ENCODE peak calls at places on chromosomes 13 and 19, in ten cellular contexts. J is A549, E is AG04450, U is fibroblast of lung, F is SK-N-SH, X is IMR-90, H is mammary epithelial cell, T is brain microvascular endothelial cell, I is PC-3, L is ovary. O is an unnamed sample.

GRCh38 chr13:114118086-114118762 is 14.2 kb downstream of the RASA3 start:
- DNase-seq in J (peak), E (no peak), U (no peak), F (no peak), X (no peak), H (no peak), T (peak), I (no peak), L (no peak), O (no peak)

GRCh38 chr19:2167896-2168618 is 4.3 kb downstream of the DOT1L start:
- DNase-seq in J (peak), E (no peak), U (peak), F (no peak), X (peak), H (peak), T (no peak), I (peak), L (no peak), O (peak)

GRCh38 chr19:13396256-13397080 is 109.8 kb downstream of the CACNA1A start:
- DNase-seq in J (peak), E (peak), U (peak), F (no peak), X (peak), H (peak), T (peak), I (peak), L (no peak), O (peak)

GRCh38 chr13:38880397-38880796 is 110.2 kb downstream of the STOML3 start:
- DNase-seq in J (no peak), E (no peak), U (no peak), F (no peak), X (no peak), H (no peak), T (no peak), I (no peak), L (no peak), O (no peak)

GRCh38 chr13:92187378-92187989 is 789.1 kb downstream of the GPC5 start:
- DNase-seq in J (peak), E (no peak), U (peak), F (peak), X (peak), H (peak), T (peak), I (peak), L (no peak), O (peak)

GRCh38 chr19:4732680-4733114 is 9.1 kb upstream of the DPP9 start:
- DNase-seq in J (peak), E (peak), U (peak), F (peak), X (peak), H (peak), T (no peak), I (peak), L (no peak), O (peak)

GRCh38 chr19:15337202-15337601 is 4.9 kb upstream of the BRD4 start:
- DNase-seq in J (no peak), E (no peak), U (peak), F (no peak), X (peak), H (no peak), T (peak), I (peak), L (no peak), O (peak)

GRCh38 chr19:19110410-19111137 is 27.7 kb downstream of the TMEM161A start:
- DNase-seq in J (peak), E (no peak), U (peak), F (peak), X (no peak), H (no peak), T (peak), I (no peak), L (peak), O (peak)

GRCh38 chr13:99053636-99054233 is 75.9 kb upstream of the DOCK9 start:
- DNase-seq in J (no peak), E (no peak), U (no peak), F (no peak), X (no peak), H (no peak), T (no peak), I (no peak), L (no peak), O (no peak)

GRCh38 chr13:80132741-80133601 is 208.0 kb downstream of the SPRY2 start:
- DNase-seq in J (peak), E (no peak), U (peak), F (peak), X (peak), H (peak), T (peak), I (peak), L (peak), O (peak)

GRCh38 chr19:12374026-12374425 is 8.5 kb upstream of the ZNF442 start:
- DNase-seq in J (no peak), E (no peak), U (no peak), F (no peak), X (no peak), H (no peak), T (no peak), I (no peak), L (no peak), O (no peak)

GRCh38 chr19:369256-369655 is 24.7 kb upstream of the MIER2 start:
- DNase-seq in J (no peak), E (no peak), U (no peak), F (no peak), X (no peak), H (no peak), T (no peak), I (no peak), L (peak), O (no peak)

GRCh38 chr19:6023936-6024335 is 46.0 kb upstream of the RANBP3 start:
- DNase-seq in J (no peak), E (no peak), U (no peak), F (no peak), X (no peak), H (no peak), T (no peak), I (no peak), L (no peak), O (no peak)

GRCh38 chr19:41175825-41176734 is 16.9 kb upstream of the CYP2S1 start:
- DNase-seq in J (peak), E (peak), U (peak), F (no peak), X (peak), H (peak), T (peak), I (peak), L (peak), O (peak)

GRCh38 chr13:54945978-54946377 is 1917.4 kb downstream of the OLFM4 start:
- DNase-seq in J (no peak), E (no peak), U (no peak), F (no peak), X (no peak), H (no peak), T (no peak), I (no peak), L (no peak), O (no peak)

GRCh38 chr13:31056650-31057275 is 104.9 kb downstream of the HSPH1 start:
- DNase-seq in J (no peak), E (no peak), U (no peak), F (peak), X (peak), H (no peak), T (no peak), I (no peak), L (peak), O (no peak)

GRCh38 chr13:76425930-76426329 is 460.3 kb downstream of the KCTD12 start:
- DNase-seq in J (no peak), E (peak), U (peak), F (no peak), X (peak), H (no peak), T (peak), I (peak), L (no peak), O (peak)

GRCh38 chr13:45180713-45181601 is 19.9 kb downstream of the KCTD4 start:
- DNase-seq in J (no peak), E (no peak), U (peak), F (no peak), X (peak), H (no peak), T (no peak), I (peak), L (no peak), O (no peak)

GRCh38 chr13:37657134-37657533 is 58.6 kb upstream of the POSTN start:
- DNase-seq in J (peak), E (no peak), U (peak), F (no peak), X (peak), H (peak), T (peak), I (peak), L (no peak), O (peak)

GRCh38 chr13:24263652-24264051 is 45.7 kb upstream of the C1QTNF9 start:
- DNase-seq in J (no peak), E (peak), U (peak), F (no peak), X (peak), H (no peak), T (peak), I (no peak), L (no peak), O (peak)

GRCh38 chr19:46022431-46023310 is at the start of gene PGLYRP1:
- DNase-seq in J (no peak), E (no peak), U (no peak), F (no peak), X (no peak), H (no peak), T (no peak), I (no peak), L (no peak), O (no peak)

GRCh38 chr13:30895773-30896172 is 10.3 kb upstream of the MEDAG start:
- DNase-seq in J (no peak), E (peak), U (peak), F (no peak), X (peak), H (peak), T (peak), I (no peak), L (peak), O (peak)

GRCh38 chr19:46692918-46693722 is 23.8 kb downstream of the PRKD2 start:
- DNase-seq in J (no peak), E (no peak), U (no peak), F (peak), X (no peak), H (peak), T (no peak), I (peak), L (no peak), O (no peak)

GRCh38 chr19:14149509-14149994 is 13.2 kb upstream of the ASF1B start:
- DNase-seq in J (no peak), E (no peak), U (peak), F (peak), X (no peak), H (no peak), T (no peak), I (no peak), L (peak), O (no peak)

GRCh38 chr13:92959790-92960189 is 266.8 kb upstream of the GPC6 start:
- DNase-seq in J (no peak), E (no peak), U (no peak), F (no peak), X (no peak), H (no peak), T (no peak), I (no peak), L (no peak), O (no peak)

GRCh38 chr19:18948075-18948975 is 7.3 kb upstream of the HOMER3 start:
- DNase-seq in J (no peak), E (no peak), U (no peak), F (no peak), X (no peak), H (peak), T (no peak), I (peak), L (no peak), O (no peak)

GRCh38 chr13:94330552-94331071 is 148.9 kb downstream of the DCT start:
- DNase-seq in J (no peak), E (no peak), U (no peak), F (no peak), X (no peak), H (peak), T (no peak), I (no peak), L (no peak), O (no peak)

GRCh38 chr13:34731486-34731885 is 210.6 kb upstream of the NBEA start:
- DNase-seq in J (no peak), E (no peak), U (peak), F (no peak), X (no peak), H (peak), T (no peak), I (no peak), L (no peak), O (peak)

GRCh38 chr13:72112216-72112615 is 245.2 kb upstream of the DACH1 start:
- DNase-seq in J (no peak), E (no peak), U (no peak), F (no peak), X (no peak), H (peak), T (no peak), I (no peak), L (no peak), O (no peak)

GRCh38 chr19:42076375-42076944 is 494 bp downstream of the ZNF574 start:
- DNase-seq in J (no peak), E (no peak), U (no peak), F (no peak), X (no peak), H (no peak), T (no peak), I (peak), L (no peak), O (no peak)

GRCh38 chr13:76822691-76823267 is 63.4 kb downstream of the KCTD12 start:
- DNase-seq in J (peak), E (no peak), U (peak), F (no peak), X (peak), H (peak), T (no peak), I (peak), L (no peak), O (no peak)

GRCh38 chr19:15299568-15300409 is 32.5 kb downstream of the BRD4 start:
- DNase-seq in J (no peak), E (peak), U (peak), F (no peak), X (peak), H (no peak), T (peak), I (no peak), L (no peak), O (no peak)

GRCh38 chr19:46081928-46082727 is 41.3 kb upstream of the IGFL4 start:
- DNase-seq in J (peak), E (no peak), U (peak), F (peak), X (peak), H (peak), T (peak), I (peak), L (no peak), O (peak)

GRCh38 chr19:44974809-44975347 is 19.7 kb downstream of the CLPTM1 start:
- DNase-seq in J (no peak), E (no peak), U (no peak), F (no peak), X (no peak), H (no peak), T (no peak), I (no peak), L (no peak), O (no peak)

GRCh38 chr19:2042485-2043268 is 8.4 kb downstream of the MKNK2 start:
- DNase-seq in J (no peak), E (no peak), U (no peak), F (no peak), X (no peak), H (no peak), T (no peak), I (no peak), L (peak), O (no peak)

GRCh38 chr19:33375760-33376159 is 2.3 kb downstream of the CEBPG start:
- DNase-seq in J (no peak), E (no peak), U (peak), F (no peak), X (peak), H (peak), T (no peak), I (peak), L (no peak), O (peak)

GRCh38 chr19:38193445-38193844 is 30.6 kb downstream of the DPF1 start:
- DNase-seq in J (no peak), E (no peak), U (no peak), F (no peak), X (no peak), H (no peak), T (no peak), I (no peak), L (no peak), O (no peak)

GRCh38 chr13:102400619-102401125 is 1.2 kb downstream of the FGF14 start:
- DNase-seq in J (no peak), E (no peak), U (peak), F (peak), X (no peak), H (peak), T (no peak), I (no peak), L (no peak), O (no peak)

GRCh38 chr13:40017662-40018262 is 362.3 kb downstream of the COG6 start:
- DNase-seq in J (no peak), E (no peak), U (no peak), F (no peak), X (no peak), H (no peak), T (no peak), I (no peak), L (no peak), O (no peak)
- TF ChIP-seq CTCF in J (no peak), E (no peak), U (no peak), F (no peak), X (no peak), H (no peak), T (no peak), I (no peak), L (no peak), O (no peak)

DNA sequence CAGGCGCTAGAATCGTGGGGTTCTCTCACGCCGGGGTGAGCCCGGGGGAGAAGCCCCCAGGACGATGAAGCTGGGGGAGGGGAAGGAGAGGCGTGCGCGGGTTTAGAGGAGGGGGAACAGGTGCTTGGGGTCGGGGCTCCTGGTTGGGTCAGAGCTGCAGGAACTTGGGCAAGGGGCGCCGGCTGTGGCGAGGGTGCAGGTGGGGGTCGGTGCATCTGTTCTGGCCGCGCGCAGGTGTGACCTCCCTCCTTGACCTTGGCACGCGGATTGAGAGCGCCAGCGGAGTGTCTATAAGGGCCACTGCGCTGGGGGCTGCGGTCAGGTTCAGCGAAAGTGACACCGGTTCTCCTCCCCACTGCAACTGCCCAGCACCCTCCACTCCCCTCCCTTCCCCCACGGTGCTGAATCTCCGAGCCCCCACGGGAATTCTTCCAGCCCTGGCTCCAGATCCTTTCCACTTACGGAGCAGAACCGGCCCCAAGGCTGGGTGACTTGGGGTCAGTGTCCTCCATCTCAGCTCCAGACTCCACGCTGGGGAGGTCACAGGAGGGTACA is 618 bp downstream of the TMEM38A start:
- DNase-seq in J (no peak), E (no peak), U (no peak), F (peak), X (no peak), H (no peak), T (no peak), I (no peak), L (peak), O (no peak)
- H3K27ac ChIP-seq in J (peak), E (no peak), U (no peak), F (no peak), X (no peak), H (no peak), T (no peak), I (no peak), L (no peak), O (no peak)

DNA sequence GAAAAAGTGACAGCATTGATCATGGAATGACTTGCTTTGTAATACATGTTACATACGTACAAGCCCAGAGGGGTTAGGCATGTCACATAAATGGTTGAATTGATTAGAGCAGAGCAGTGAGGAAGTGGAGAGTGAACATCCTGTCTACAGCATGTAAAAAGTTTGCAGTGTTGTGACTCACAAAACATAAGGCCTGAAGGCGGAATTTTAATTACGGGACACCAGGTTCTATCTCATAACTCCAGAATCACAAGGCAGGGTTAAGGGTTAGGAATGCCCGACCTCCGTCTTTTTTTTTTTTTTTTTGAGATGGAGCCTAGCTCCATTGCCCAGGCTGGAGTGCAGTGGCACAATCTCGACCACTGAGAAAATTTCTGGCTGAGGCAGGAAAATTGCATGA is 83.9 kb downstream of the MUC16 start:
- DNase-seq in J (no peak), E (no peak), U (no peak), F (no peak), X (no peak), H (no peak), T (no peak), I (peak), L (no peak), O (no peak)
- TF ChIP-seq CTCF in J (no peak), E (no peak), U (no peak), F (no peak), X (no peak), H (no peak), T (no peak), I (no peak), L (no peak), O (no peak)

GRCh38 chr19:51697169-51697776 is 4.1 kb downstream of the SPACA6 start:
- DNase-seq in J (no peak), E (no peak), U (no peak), F (peak), X (no peak), H (no peak), T (no peak), I (no peak), L (no peak), O (no peak)
- H3K27ac ChIP-seq in J (no peak), E (no peak), U (no peak), F (no peak), X (no peak), H (no peak), T (no peak), I (no peak), L (no peak), O (no peak)

DNA sequence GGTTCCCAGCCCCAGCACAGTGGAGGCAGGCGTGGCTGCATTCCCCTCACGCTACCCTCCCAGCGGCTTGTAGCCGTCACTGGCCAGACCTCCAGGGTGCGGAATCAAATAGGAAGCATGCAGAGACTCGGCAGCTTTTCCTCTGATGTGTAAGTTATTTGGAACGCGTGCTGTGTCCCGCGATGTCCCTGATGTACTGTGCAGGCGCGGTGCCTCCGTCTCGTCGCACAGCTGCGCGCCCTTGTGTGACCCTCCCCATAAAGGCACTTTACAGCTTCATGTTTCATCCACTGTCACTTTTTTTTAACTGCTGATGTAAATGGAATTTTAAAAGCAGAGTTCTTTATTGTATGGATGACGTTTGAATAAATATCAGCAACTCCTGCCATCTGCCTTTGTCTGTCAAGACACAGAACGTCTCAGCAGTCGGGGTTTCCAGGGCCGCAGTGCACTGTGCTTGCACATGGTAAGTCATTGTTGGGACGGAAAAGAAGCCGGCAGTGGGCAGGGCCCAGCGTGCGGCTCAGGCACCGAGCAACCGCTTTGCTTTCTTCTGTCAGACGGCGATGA is 7.3 kb upstream of the F7 start:
- DNase-seq in J (no peak), E (no peak), U (peak), F (no peak), X (peak), H (no peak), T (peak), I (no peak), L (no peak), O (no peak)
- TF ChIP-seq CTCF in J (no peak), E (no peak), U (no peak), F (no peak), X (no peak), H (no peak), T (no peak), I (no peak), L (no peak), O (no peak)

GRCh38 chr13:27137759-27138158 is 33.9 kb downstream of the USP12 start:
- DNase-seq in J (no peak), E (no peak), U (no peak), F (no peak), X (no peak), H (no peak), T (no peak), I (no peak), L (no peak), O (no peak)
- H3K27ac ChIP-seq in J (no peak), E (no peak), U (no peak), F (no peak), X (no peak), H (no peak), T (no peak), I (no peak), L (no peak), O (peak)

O was measured in cardiac muscle cell.